ENCODE peak calls at places on chromosomes 4 and X, in six cellular contexts. N is activated CD4-positive, alpha-beta T cell treated with anti-CD3 and anti-CD28 coated beads, Interleukin-2, amount 50 U/mL, for 24 hours; V is epithelial cell of proximal tubule; E is stimulated activated naive CD4-positive, alpha-beta T cell; X is CD4-positive, alpha-beta T cell; K is foreskin fibroblast. U is an unnamed sample.

GRCh38 chrX:134999469-134999868 is 8.7 kb downstream of the SMIM10 start:
- DNase-seq in X (no peak), E (no peak), V (no peak), K (peak), N (no peak), U (no peak)

GRCh38 chr4:63029380-63029779 is 1379.9 kb downstream of the TECRL start:
- DNase-seq in N (no peak), V (no peak), K (no peak), X (no peak), E (no peak), U (no peak)

GRCh38 chr4:1666391-1666790 is 17.7 kb downstream of the FAM53A start:
- DNase-seq in N (no peak), X (no peak), V (no peak), E (no peak), K (no peak), U (no peak)

GRCh38 chrX:118188977-118189376 is 72.4 kb upstream of the KLHL13 start:
- DNase-seq in N (no peak), V (no peak), E (no peak), X (no peak), K (no peak), U (no peak)

GRCh38 chrX:39167791-39168190 is 366.5 kb downstream of the MID1IP1 start:
- DNase-seq in X (no peak), K (no peak), V (no peak), N (no peak), E (no peak), U (peak)

GRCh38 chrX:66489339-66489738 is 149.5 kb downstream of the EDA2R start:
- DNase-seq in X (no peak), E (no peak), K (no peak), N (no peak), V (no peak), U (no peak)

GRCh38 chr4:186920486-186920885 is 196.8 kb upstream of the FAT1 start:
- DNase-seq in N (no peak), E (no peak), V (no peak), X (no peak), K (peak), U (no peak)

GRCh38 chr4:139665690-139666529 is at the start of gene MGST2:
- DNase-seq in N (peak), E (peak), X (no peak), K (peak), V (peak), U (no peak)

GRCh38 chr4:51965862-51966261 is 54.3 kb downstream of the LRRC66 start:
- DNase-seq in V (no peak), E (no peak), X (no peak), N (no peak), K (no peak), U (no peak)

GRCh38 chr4:146054676-146055075 is 116.1 kb upstream of the ZNF827 start:
- DNase-seq in V (no peak), N (no peak), X (no peak), E (no peak), K (no peak), U (no peak)

GRCh38 chr4:8353912-8354453 is 84.4 kb downstream of the HTRA3 start:
- DNase-seq in X (no peak), V (no peak), K (peak), N (no peak), E (no peak), U (no peak)

GRCh38 chrX:44675364-44676024 is 132.8 kb upstream of the FUNDC1 start:
- DNase-seq in N (no peak), K (peak), E (no peak), X (no peak), V (peak), U (no peak)

GRCh38 chr4:16259531-16260246 is 33.4 kb upstream of the TAPT1 start:
- DNase-seq in N (peak), E (no peak), X (no peak), V (no peak), K (no peak), U (no peak)

GRCh38 chr4:1009647-1010521 is 1.5 kb upstream of the FGFRL1 start:
- DNase-seq in K (no peak), N (peak), X (peak), E (peak), V (no peak), U (no peak)

GRCh38 chr4:184167576-184167975 is 50.1 kb downstream of the ENPP6 start:
- DNase-seq in E (no peak), N (no peak), V (no peak), K (no peak), X (no peak), U (no peak)

GRCh38 chr4:116180056-116180690 is 905.2 kb downstream of the TRAM1L1 start:
- DNase-seq in V (no peak), E (no peak), K (no peak), X (no peak), N (no peak), U (no peak)

GRCh38 chrX:11461181-11462001 is 168.2 kb downstream of the AMELX start:
- DNase-seq in K (peak), N (no peak), V (no peak), X (no peak), E (no peak), U (no peak)

GRCh38 chrX:34813618-34814017 is 129.0 kb upstream of the FAM47B start:
- DNase-seq in E (no peak), X (no peak), N (no peak), K (peak), V (no peak), U (no peak)

GRCh38 chr4:176499518-176499917 is 179.8 kb downstream of the SPCS3 start:
- DNase-seq in X (no peak), K (peak), V (peak), E (no peak), N (no peak), U (no peak)

GRCh38 chr4:101328063-101328602 is 19.2 kb downstream of the PPP3CA start:
- DNase-seq in V (no peak), N (no peak), K (no peak), E (peak), X (no peak), U (no peak)

GRCh38 chrX:153549807-153550206 is 32.4 kb downstream of the ATP2B3 start:
- DNase-seq in V (no peak), X (no peak), K (no peak), E (no peak), N (no peak), U (no peak)

GRCh38 chr4:40238700-40239548 is 42.1 kb downstream of the RHOH start:
- DNase-seq in E (peak), K (no peak), X (peak), V (no peak), N (peak), U (no peak)

GRCh38 chrX:9440116-9440844 is 24.6 kb upstream of the TBL1X start:
- DNase-seq in K (no peak), X (no peak), N (no peak), V (no peak), E (no peak), U (no peak)

GRCh38 chrX:16612257-16612987 is 37.5 kb upstream of the S100G start:
- DNase-seq in V (no peak), N (no peak), X (no peak), E (no peak), K (no peak), U (no peak)

GRCh38 chrX:6810796-6811195 is 275.9 kb upstream of the VCX3A start:
- DNase-seq in E (no peak), X (no peak), N (no peak), V (no peak), K (no peak), U (no peak)

GRCh38 chr4:8364141-8364540 is 76.4 kb downstream of the ACOX3 start:
- DNase-seq in N (no peak), K (no peak), E (no peak), V (no peak), X (no peak), U (no peak)